ENCODE peak calls at places on chromosomes 1 and 21, in ten cellular contexts. G is HepG2, V is spleen, B is stomach, K is GM23338, O is SK-N-MC, Q is sigmoid colon, T is vagina, Y is HL-60, A is suprapubic skin. F is an unnamed sample.

GRCh38 chr1:44720281-44720680 is 10.7 kb downstream of the RNU5D-1 start:
- DNase-seq in G (no peak), V (peak), B (no peak), K (no peak), O (no peak), Q (no peak), T (no peak), Y (no peak), A (no peak), F (no peak)

GRCh38 chr21:43926196-43926595 is 61.2 kb downstream of the AGPAT3 start:
- DNase-seq in G (no peak), V (no peak), B (no peak), K (no peak), O (no peak), Q (no peak), T (no peak), Y (no peak), A (no peak), F (no peak)

GRCh38 chr1:184974086-184974836 is at the start of gene NIBAN1:
- DNase-seq in G (no peak), V (peak), B (peak), K (peak), O (no peak), Q (peak), T (no peak), Y (peak), A (peak), F (peak)

GRCh38 chr21:36816556-36817130 is 117.7 kb downstream of the SIM2 start:
- DNase-seq in G (no peak), V (no peak), B (no peak), K (no peak), O (no peak), Q (no peak), T (no peak), Y (no peak), A (no peak), F (no peak)

GRCh38 chr1:55194851-55195250 is 20.3 kb downstream of the USP24 start:
- DNase-seq in G (no peak), V (no peak), B (no peak), K (no peak), O (no peak), Q (no peak), T (no peak), Y (peak), A (no peak), F (no peak)

GRCh38 chr21:39048064-39048463 is 135.2 kb downstream of the PSMG1 start:
- DNase-seq in G (peak), V (no peak), B (no peak), K (peak), O (peak), Q (peak), T (no peak), Y (no peak), A (no peak), F (no peak)

GRCh38 chr21:37582613-37583012 is 216.0 kb downstream of the DYRK1A start:
- DNase-seq in G (peak), V (no peak), B (no peak), K (peak), O (no peak), Q (no peak), T (no peak), Y (no peak), A (no peak), F (no peak)

GRCh38 chr1:119097380-119097779 is 43.1 kb downstream of the WARS2 start:
- DNase-seq in G (no peak), V (no peak), B (no peak), K (no peak), O (no peak), Q (no peak), T (no peak), Y (no peak), A (no peak), F (no peak)

GRCh38 chr1:203686091-203686632 is 59.5 kb downstream of the ATP2B4 start:
- DNase-seq in G (peak), V (no peak), B (no peak), K (no peak), O (no peak), Q (no peak), T (no peak), Y (no peak), A (no peak), F (no peak)

GRCh38 chr1:86833461-86834215 is 80.3 kb downstream of the SELENOF start:
- DNase-seq in G (peak), V (peak), B (peak), K (peak), O (peak), Q (peak), T (no peak), Y (peak), A (peak), F (peak)

GRCh38 chr1:23799570-23800395 is 771 bp downstream of the GALE start:
- DNase-seq in G (peak), V (peak), B (peak), K (peak), O (no peak), Q (no peak), T (no peak), Y (peak), A (no peak), F (peak)

GRCh38 chr1:26155370-26156284 is 3.3 kb upstream of the FAM110D start:
- DNase-seq in G (no peak), V (no peak), B (no peak), K (peak), O (no peak), Q (no peak), T (no peak), Y (no peak), A (no peak), F (no peak)

GRCh38 chr1:222815367-222815765 is 527 bp downstream of the DISP1 start:
- DNase-seq in G (no peak), V (no peak), B (no peak), K (no peak), O (no peak), Q (peak), T (no peak), Y (no peak), A (no peak), F (no peak)

GRCh38 chr1:91844862-91845528 is 41.0 kb downstream of the TGFBR3 start:
- DNase-seq in G (peak), V (no peak), B (peak), K (no peak), O (no peak), Q (peak), T (no peak), Y (no peak), A (no peak), F (no peak)

GRCh38 chr1:108585343-108585742 is 25.4 kb downstream of the EEIG2 start:
- DNase-seq in G (no peak), V (no peak), B (no peak), K (no peak), O (no peak), Q (no peak), T (no peak), Y (no peak), A (no peak), F (no peak)

GRCh38 chr1:13732971-13733667 is 33.1 kb downstream of the PRDM2 start:
- DNase-seq in G (no peak), V (no peak), B (no peak), K (no peak), O (no peak), Q (no peak), T (no peak), Y (peak), A (no peak), F (no peak)

GRCh38 chr21:29007801-29008200 is 11.3 kb downstream of the RWDD2B start:
- DNase-seq in G (no peak), V (no peak), B (no peak), K (no peak), O (no peak), Q (no peak), T (no peak), Y (no peak), A (no peak), F (no peak)

GRCh38 chr1:63326106-63326472 is 3.7 kb downstream of the FOXD3 start:
- DNase-seq in G (no peak), V (no peak), B (no peak), K (peak), O (no peak), Q (no peak), T (no peak), Y (no peak), A (no peak), F (no peak)

GRCh38 chr1:94063379-94063778 is 57.6 kb downstream of the ABCA4 start:
- DNase-seq in G (peak), V (no peak), B (peak), K (peak), O (no peak), Q (peak), T (no peak), Y (no peak), A (peak), F (no peak)

GRCh38 chr1:241323510-241323909 is 33.5 kb downstream of the RGS7 start:
- DNase-seq in G (no peak), V (no peak), B (peak), K (peak), O (peak), Q (no peak), T (no peak), Y (no peak), A (no peak), F (no peak)

GRCh38 chr1:245332513-245332912 is 177.7 kb downstream of the KIF26B start:
- DNase-seq in G (no peak), V (no peak), B (no peak), K (no peak), O (no peak), Q (no peak), T (no peak), Y (no peak), A (no peak), F (no peak)

GRCh38 chr21:45304945-45305344 is 17.2 kb upstream of the POFUT2 start:
- DNase-seq in G (no peak), V (no peak), B (no peak), K (no peak), O (no peak), Q (peak), T (no peak), Y (no peak), A (no peak), F (no peak)

GRCh38 chr1:225877570-225877969 is 4.6 kb downstream of the TMEM63A start:
- DNase-seq in G (peak), V (peak), B (peak), K (peak), O (no peak), Q (peak), T (no peak), Y (peak), A (no peak), F (no peak)

GRCh38 chr1:89125571-89126233 is at the start of gene GBP2:
- DNase-seq in G (peak), V (peak), B (no peak), K (no peak), O (peak), Q (no peak), T (no peak), Y (peak), A (no peak), F (peak)

GRCh38 chr1:147541672-147542548 is 609 bp downstream of the BCL9 start:
- DNase-seq in G (no peak), V (peak), B (peak), K (peak), O (no peak), Q (peak), T (no peak), Y (no peak), A (peak), F (no peak)

GRCh38 chr1:145878724-145879123 is 6.9 kb downstream of the ANKRD35 start:
- DNase-seq in G (no peak), V (no peak), B (no peak), K (no peak), O (no peak), Q (no peak), T (no peak), Y (no peak), A (no peak), F (no peak)

GRCh38 chr1:27634982-27635362 is at the start of gene FGR:
- DNase-seq in G (no peak), V (peak), B (peak), K (peak), O (no peak), Q (no peak), T (no peak), Y (peak), A (no peak), F (no peak)

GRCh38 chr1:173507205-173507846 is 30.2 kb downstream of the PRDX6 start:
- DNase-seq in G (no peak), V (no peak), B (no peak), K (peak), O (no peak), Q (no peak), T (no peak), Y (no peak), A (no peak), F (no peak)

GRCh38 chr1:235030919-235031596 is 97.6 kb downstream of the TOMM20 start:
- DNase-seq in G (no peak), V (peak), B (no peak), K (no peak), O (no peak), Q (peak), T (no peak), Y (no peak), A (no peak), F (no peak)

GRCh38 chr1:150507912-150508864 is at the start of gene ECM1:
- DNase-seq in G (no peak), V (peak), B (peak), K (no peak), O (no peak), Q (peak), T (no peak), Y (no peak), A (peak), F (no peak)

GRCh38 chr1:169892819-169893644 is 664 bp downstream of the SCYL3 start:
- DNase-seq in G (no peak), V (no peak), B (no peak), K (no peak), O (no peak), Q (peak), T (no peak), Y (peak), A (peak), F (no peak)

GRCh38 chr1:175367896-175368295 is 175.3 kb upstream of the KIAA0040 start:
- DNase-seq in G (no peak), V (no peak), B (no peak), K (no peak), O (no peak), Q (no peak), T (no peak), Y (no peak), A (no peak), F (no peak)

GRCh38 chr1:156291226-156292061 is 4.0 kb downstream of the GLMP start:
- DNase-seq in G (peak), V (peak), B (peak), K (peak), O (no peak), Q (peak), T (no peak), Y (no peak), A (peak), F (peak)

GRCh38 chr1:100597069-100597741 is 59.3 kb downstream of the GPR88 start:
- DNase-seq in G (no peak), V (no peak), B (no peak), K (no peak), O (no peak), Q (no peak), T (no peak), Y (peak), A (no peak), F (no peak)

GRCh38 chr21:15240846-15241245 is 176.0 kb upstream of the NRIP1 start:
- DNase-seq in G (no peak), V (no peak), B (no peak), K (no peak), O (no peak), Q (no peak), T (no peak), Y (no peak), A (no peak), F (no peak)

GRCh38 chr1:76901158-76901767 is 34.0 kb downstream of the ST6GALNAC5 start:
- DNase-seq in G (peak), V (no peak), B (no peak), K (peak), O (no peak), Q (no peak), T (no peak), Y (peak), A (no peak), F (peak)

GRCh38 chr1:9539829-9540550 is 725 bp downstream of the SLC25A33 start:
- DNase-seq in G (no peak), V (peak), B (peak), K (peak), O (no peak), Q (peak), T (no peak), Y (peak), A (no peak), F (peak)
- TF ChIP-seq POLR2AphosphoS5 in G (no peak), V (no peak), B (no peak), K (no peak), O (no peak), Q (no peak), T (no peak), Y (peak), A (no peak), F (no peak)

GRCh38 chr1:39976732-39977131 is 21.8 kb downstream of the MFSD2A start:
- DNase-seq in G (peak), V (no peak), B (no peak), K (peak), O (no peak), Q (no peak), T (no peak), Y (no peak), A (no peak), F (no peak)
- TF ChIP-seq POLR2AphosphoS5 in G (no peak), V (no peak), B (no peak), K (peak), O (no peak), Q (no peak), T (no peak), Y (no peak), A (no peak), F (no peak)

GRCh38 chr21:41991659-41992058 is 18.5 kb downstream of the ZBTB21 start:
- DNase-seq in G (no peak), V (no peak), B (no peak), K (no peak), O (no peak), Q (no peak), T (no peak), Y (no peak), A (no peak), F (no peak)

GRCh38 chr21:41997657-41998056 is 12.5 kb downstream of the ZBTB21 start:
- DNase-seq in G (no peak), V (no peak), B (no peak), K (no peak), O (no peak), Q (no peak), T (no peak), Y (no peak), A (no peak), F (no peak)

GRCh38 chr21:41995577-41995976 is 14.6 kb downstream of the ZBTB21 start:
- DNase-seq in G (no peak), V (no peak), B (no peak), K (no peak), O (no peak), Q (no peak), T (no peak), Y (no peak), A (no peak), F (no peak)

GRCh38 chr21:41992576-41992975 is 17.6 kb downstream of the ZBTB21 start:
- DNase-seq in G (no peak), V (no peak), B (no peak), K (no peak), O (no peak), Q (no peak), T (no peak), Y (no peak), A (no peak), F (no peak)

DNA sequence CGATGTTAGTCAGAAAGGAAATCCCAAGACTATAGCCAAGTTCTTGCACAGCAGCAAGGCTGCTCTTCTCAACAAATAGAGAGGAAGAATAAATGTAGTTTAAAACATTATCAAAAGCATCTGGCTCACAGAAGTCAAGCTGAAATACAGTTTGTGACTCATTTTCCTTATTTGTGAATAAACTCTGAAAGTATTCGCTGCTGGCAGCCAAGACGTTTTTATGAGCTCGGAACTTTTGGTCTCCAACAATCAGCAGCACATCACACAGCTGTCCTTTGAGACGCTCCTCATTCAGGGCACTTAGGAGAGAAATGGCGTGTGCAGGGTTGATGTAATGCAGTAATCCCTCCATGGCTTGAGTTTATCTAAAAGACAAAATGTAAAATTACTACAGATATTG is 16.4 kb downstream of the ZBTB21 start:
- DNase-seq in G (no peak), V (no peak), B (no peak), K (no peak), O (no peak), Q (peak), T (no peak), Y (no peak), A (no peak), F (no peak)
- TF ChIP-seq POLR2AphosphoS5 in G (no peak), V (peak), B (no peak), K (no peak), O (no peak), Q (no peak), T (peak), Y (no peak), A (no peak), F (no peak)

DNA sequence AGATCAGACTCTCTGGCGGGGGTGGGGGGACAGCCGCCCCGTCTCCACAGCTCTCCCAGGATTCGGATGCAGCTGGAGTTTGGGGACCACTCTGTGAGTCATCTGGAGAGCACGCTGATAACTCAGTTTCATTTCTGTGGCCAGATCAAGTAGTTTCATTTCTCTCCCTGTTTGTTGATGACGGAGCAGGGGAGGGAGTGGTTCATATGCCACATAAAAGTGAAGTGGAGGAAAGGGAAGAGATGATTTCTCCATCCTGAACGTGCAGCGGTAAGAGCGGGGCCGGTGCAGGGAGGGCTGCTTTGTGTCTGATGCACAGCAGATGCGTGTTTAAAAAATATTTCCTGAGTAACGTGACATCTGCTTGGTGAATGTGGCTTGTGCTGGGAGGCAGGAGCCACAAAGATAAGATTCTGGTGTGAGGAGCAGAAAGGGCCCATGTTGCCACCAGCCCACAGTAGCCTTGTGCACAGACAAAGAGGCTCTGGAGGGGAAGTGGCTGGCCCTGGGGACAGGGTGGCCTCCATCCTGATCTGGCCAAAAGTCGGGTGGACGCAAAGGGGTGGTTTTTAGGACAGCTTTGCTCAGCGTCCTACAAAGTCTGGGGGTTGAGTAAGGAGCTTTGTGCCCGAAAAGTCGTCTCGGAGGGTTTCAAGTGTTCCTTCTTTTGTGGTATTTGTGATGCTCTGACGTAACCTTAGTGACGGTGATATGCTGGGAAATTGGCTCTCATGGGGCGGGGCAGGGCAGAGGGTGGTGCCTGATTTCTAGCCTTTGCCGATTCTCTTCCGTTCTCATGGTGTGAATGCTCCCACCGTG is at the start of gene MX2:
- DNase-seq in G (peak), V (peak), B (peak), K (no peak), O (no peak), Q (peak), T (peak), Y (peak), A (peak), F (peak)
- TF ChIP-seq POLR2AphosphoS5 in G (no peak), V (peak), B (no peak), K (no peak), O (no peak), Q (peak), T (no peak), Y (peak), A (no peak), F (peak)

GRCh38 chr1:46275030-46275337 is 27.4 kb downstream of the RAD54L start:
- DNase-seq in G (no peak), V (no peak), B (no peak), K (no peak), O (no peak), Q (no peak), T (no peak), Y (no peak), A (no peak), F (no peak)
- TF ChIP-seq POLR2AphosphoS5 in G (no peak), V (no peak), B (no peak), K (no peak), O (no peak), Q (no peak), T (no peak), Y (no peak), A (no peak), F (no peak)

F was measured in GM12891.